ENCODE peak calls at places on chromosome 21, in four cellular contexts. Z, R, O and A are unnamed samples.

GRCh38 chr21:41897690-41898089 is 18.5 kb upstream of the PRDM15 start:
- DNase-seq in Z (no peak), R (no peak), O (no peak), A (no peak)

GRCh38 chr21:16124397-16125130 is 394.8 kb downstream of the USP25 start:
- DNase-seq in Z (no peak), R (no peak), O (no peak), A (no peak)

GRCh38 chr21:37337831-37338230 is 28.7 kb upstream of the DYRK1A start:
- DNase-seq in Z (no peak), R (no peak), O (no peak), A (no peak)

GRCh38 chr21:27476696-27477095 is 509.8 kb upstream of the ADAMTS5 start:
- DNase-seq in Z (no peak), R (no peak), O (no peak), A (no peak)

GRCh38 chr21:14712121-14712520 is 166.0 kb upstream of the SAMSN1 start:
- DNase-seq in Z (no peak), R (no peak), O (no peak), A (no peak)

GRCh38 chr21:33325222-33326067 is 675 bp downstream of the IFNAR1 start:
- DNase-seq in Z (peak; percentile 24), R (peak; percentile 55), O (peak; percentile 65), A (peak; percentile 70)

GRCh38 chr21:26614251-26614650 is 41.2 kb upstream of the CYYR1 start:
- DNase-seq in Z (no peak), R (no peak), O (no peak), A (no peak)

GRCh38 chr21:45833437-45833836 is 148.1 kb upstream of the COL6A1 start:
- DNase-seq in Z (no peak), R (no peak), O (no peak), A (no peak)

GRCh38 chr21:33089439-33089838 is 19.5 kb downstream of the OLIG1 start:
- DNase-seq in Z (no peak), R (no peak), O (no peak), A (no peak)

GRCh38 chr21:44869860-44870747 is 3.4 kb downstream of the PTTG1IP start:
- DNase-seq in Z (no peak), R (no peak), O (no peak), A (no peak)

GRCh38 chr21:25338415-25338814 is 268.9 kb downstream of the MRPL39 start:
- DNase-seq in Z (no peak), R (no peak), O (no peak), A (no peak)

GRCh38 chr21:35373998-35374397 is 324.9 kb upstream of the RUNX1 start:
- DNase-seq in Z (no peak), R (no peak), O (no peak), A (no peak)

GRCh38 chr21:36254106-36254941 is 65.7 kb upstream of the MORC3 start:
- DNase-seq in Z (no peak), R (no peak), O (no peak), A (no peak)

GRCh38 chr21:34344058-34344425 is 19.8 kb upstream of the KCNE2 start:
- DNase-seq in Z (no peak), R (no peak), O (no peak), A (no peak)